ENCODE peak calls at places on chromosome 20, in ten cellular contexts. One of them, this sample, is unnamed.

GRCh38 chr20:20487811-20488210 is 119.9 kb downstream of the INSM1 start:
- DNase-seq in right lobe of liver: no peak
- DNase-seq in fibroblast of pulmonary artery: no peak
- DNase-seq in aorta: no peak
- DNase-seq in SJSA1: no peak
- DNase-seq in left lung: no peak
- DNase-seq in cardiac muscle cell: no peak
- DNase-seq in right atrium auricular region: no peak
- DNase-seq in AG10803: peak; percentile 54
- DNase-seq in CD8-positive, alpha-beta T cell: no peak
- DNase-seq in this sample: no peak

GRCh38 chr20:13910492-13910891 is 79.9 kb downstream of the SEL1L2 start:
- DNase-seq in AG10803: no peak
- DNase-seq in aorta: no peak
- DNase-seq in left lung: no peak
- DNase-seq in cardiac muscle cell: no peak
- DNase-seq in right atrium auricular region: no peak
- DNase-seq in SJSA1: no peak
- DNase-seq in CD8-positive, alpha-beta T cell: no peak
- DNase-seq in right lobe of liver: no peak
- DNase-seq in fibroblast of pulmonary artery: peak; percentile 0
- DNase-seq in this sample: no peak

GRCh38 chr20:51666126-51666525 is 102.1 kb downstream of the ATP9A start:
- DNase-seq in CD8-positive, alpha-beta T cell: no peak
- DNase-seq in aorta: no peak
- DNase-seq in cardiac muscle cell: no peak
- DNase-seq in fibroblast of pulmonary artery: no peak
- DNase-seq in right atrium auricular region: no peak
- DNase-seq in AG10803: no peak
- DNase-seq in right lobe of liver: no peak
- DNase-seq in left lung: no peak
- DNase-seq in SJSA1: no peak
- DNase-seq in this sample: no peak

GRCh38 chr20:44069203-44069931 is 117.6 kb downstream of the JPH2 start:
- DNase-seq in right lobe of liver: peak; percentile 55
- DNase-seq in right atrium auricular region: peak; percentile 52
- DNase-seq in AG10803: no peak
- DNase-seq in fibroblast of pulmonary artery: no peak
- DNase-seq in SJSA1: peak; percentile 40
- DNase-seq in aorta: no peak
- DNase-seq in cardiac muscle cell: peak; percentile 34
- DNase-seq in CD8-positive, alpha-beta T cell: peak; percentile 49
- DNase-seq in left lung: peak; percentile 88
- DNase-seq in this sample: peak; percentile 75

GRCh38 chr20:62159835-62160234 is 16.3 kb downstream of the SS18L1 start:
- DNase-seq in cardiac muscle cell: no peak
- DNase-seq in right lobe of liver: no peak
- DNase-seq in fibroblast of pulmonary artery: no peak
- DNase-seq in right atrium auricular region: no peak
- DNase-seq in AG10803: no peak
- DNase-seq in aorta: no peak
- DNase-seq in CD8-positive, alpha-beta T cell: no peak
- DNase-seq in SJSA1: no peak
- DNase-seq in left lung: peak; percentile 2
- DNase-seq in this sample: peak; percentile 24

GRCh38 chr20:39280875-39281274 is 318.7 kb downstream of the DHX35 start:
- DNase-seq in right atrium auricular region: no peak
- DNase-seq in CD8-positive, alpha-beta T cell: no peak
- DNase-seq in cardiac muscle cell: no peak
- DNase-seq in aorta: no peak
- DNase-seq in left lung: no peak
- DNase-seq in SJSA1: no peak
- DNase-seq in right lobe of liver: no peak
- DNase-seq in fibroblast of pulmonary artery: no peak
- DNase-seq in AG10803: no peak
- DNase-seq in this sample: no peak

GRCh38 chr20:19284400-19285178 is 72.1 kb downstream of the SLC24A3 start:
- DNase-seq in aorta: no peak
- DNase-seq in CD8-positive, alpha-beta T cell: no peak
- DNase-seq in right lobe of liver: no peak
- DNase-seq in left lung: no peak
- DNase-seq in SJSA1: no peak
- DNase-seq in AG10803: no peak
- DNase-seq in cardiac muscle cell: no peak
- DNase-seq in fibroblast of pulmonary artery: no peak
- DNase-seq in right atrium auricular region: peak; percentile 52
- DNase-seq in this sample: no peak

GRCh38 chr20:3239867-3240775 is 1.1 kb upstream of the SLC4A11 start:
- DNase-seq in AG10803: peak; percentile 18
- DNase-seq in right atrium auricular region: no peak
- DNase-seq in left lung: peak; percentile 77
- DNase-seq in cardiac muscle cell: peak; percentile 37
- DNase-seq in aorta: no peak
- DNase-seq in CD8-positive, alpha-beta T cell: no peak
- DNase-seq in right lobe of liver: no peak
- DNase-seq in fibroblast of pulmonary artery: peak; percentile 26
- DNase-seq in SJSA1: no peak
- DNase-seq in this sample: no peak

DNA sequence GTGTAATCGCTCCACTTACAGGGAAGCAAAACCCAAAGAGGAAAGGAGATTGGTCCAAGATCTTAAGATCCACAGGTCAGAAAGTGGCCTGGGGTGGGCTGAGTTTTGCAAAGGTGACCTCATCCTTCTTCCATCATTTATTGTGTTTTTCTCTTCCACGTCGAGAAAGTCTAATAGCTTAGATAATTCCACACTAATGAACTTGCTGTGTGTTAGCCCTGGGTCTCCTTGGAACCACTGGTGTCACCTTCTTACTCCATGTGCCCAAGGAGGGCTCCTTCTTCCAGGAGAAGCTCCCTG is 1.7 kb downstream of the SLC13A3 start:
- DNase-seq in fibroblast of pulmonary artery: no peak
- DNase-seq in right lobe of liver: no peak
- DNase-seq in aorta: no peak
- DNase-seq in AG10803: no peak
- DNase-seq in CD8-positive, alpha-beta T cell: no peak
- DNase-seq in SJSA1: no peak
- DNase-seq in right atrium auricular region: no peak
- DNase-seq in cardiac muscle cell: no peak
- DNase-seq in left lung: no peak
- DNase-seq in this sample: no peak
- H3K4me3 ChIP-seq in fibroblast of pulmonary artery: no peak overlapping the region
- H3K4me3 ChIP-seq in right lobe of liver: no peak overlapping the region
- H3K4me3 ChIP-seq in aorta: no peak overlapping the region
- H3K4me3 ChIP-seq in AG10803: no peak overlapping the region
- H3K4me3 ChIP-seq in CD8-positive, alpha-beta T cell: no peak overlapping the region
- H3K4me3 ChIP-seq in SJSA1: no peak overlapping the region
- H3K4me3 ChIP-seq in right atrium auricular region: no peak overlapping the region
- H3K4me3 ChIP-seq in cardiac muscle cell: no peak overlapping the region
- H3K4me3 ChIP-seq in left lung: no peak overlapping the region
- H3K4me3 ChIP-seq in this sample: no peak overlapping the region

GRCh38 chr20:41001497-41001896 is 27.1 kb upstream of the TOP1 start:
- DNase-seq in right lobe of liver: no peak
- DNase-seq in CD8-positive, alpha-beta T cell: no peak
- DNase-seq in SJSA1: no peak
- DNase-seq in right atrium auricular region: no peak
- DNase-seq in left lung: no peak
- DNase-seq in cardiac muscle cell: peak; percentile 58
- DNase-seq in AG10803: no peak
- DNase-seq in fibroblast of pulmonary artery: peak; percentile 52
- DNase-seq in aorta: no peak
- DNase-seq in this sample: no peak

GRCh38 chr20:41002842-41003142 is 25.8 kb upstream of the TOP1 start:
- DNase-seq in cardiac muscle cell: no peak
- DNase-seq in right atrium auricular region: no peak
- DNase-seq in left lung: no peak
- DNase-seq in fibroblast of pulmonary artery: no peak
- DNase-seq in SJSA1: no peak
- DNase-seq in right lobe of liver: no peak
- DNase-seq in CD8-positive, alpha-beta T cell: no peak
- DNase-seq in AG10803: no peak
- DNase-seq in aorta: no peak
- DNase-seq in this sample: no peak

GRCh38 chr20:41005361-41005729 is 23.3 kb upstream of the TOP1 start:
- DNase-seq in SJSA1: peak; percentile 89
- DNase-seq in right lobe of liver: peak; percentile 73
- DNase-seq in aorta: peak; percentile 91
- DNase-seq in AG10803: peak; percentile 90
- DNase-seq in cardiac muscle cell: peak; percentile 99
- DNase-seq in left lung: peak; percentile 78
- DNase-seq in CD8-positive, alpha-beta T cell: no peak
- DNase-seq in right atrium auricular region: peak; percentile 94
- DNase-seq in fibroblast of pulmonary artery: peak; percentile 99
- DNase-seq in this sample: no peak

GRCh38 chr20:41004561-41005360 is 23.9 kb upstream of the TOP1 start:
- DNase-seq in right atrium auricular region: no peak
- DNase-seq in aorta: no peak
- DNase-seq in CD8-positive, alpha-beta T cell: no peak
- DNase-seq in cardiac muscle cell: no peak
- DNase-seq in SJSA1: no peak
- DNase-seq in right lobe of liver: no peak
- DNase-seq in left lung: no peak
- DNase-seq in AG10803: peak; percentile 9
- DNase-seq in fibroblast of pulmonary artery: no peak
- DNase-seq in this sample: no peak

DNA sequence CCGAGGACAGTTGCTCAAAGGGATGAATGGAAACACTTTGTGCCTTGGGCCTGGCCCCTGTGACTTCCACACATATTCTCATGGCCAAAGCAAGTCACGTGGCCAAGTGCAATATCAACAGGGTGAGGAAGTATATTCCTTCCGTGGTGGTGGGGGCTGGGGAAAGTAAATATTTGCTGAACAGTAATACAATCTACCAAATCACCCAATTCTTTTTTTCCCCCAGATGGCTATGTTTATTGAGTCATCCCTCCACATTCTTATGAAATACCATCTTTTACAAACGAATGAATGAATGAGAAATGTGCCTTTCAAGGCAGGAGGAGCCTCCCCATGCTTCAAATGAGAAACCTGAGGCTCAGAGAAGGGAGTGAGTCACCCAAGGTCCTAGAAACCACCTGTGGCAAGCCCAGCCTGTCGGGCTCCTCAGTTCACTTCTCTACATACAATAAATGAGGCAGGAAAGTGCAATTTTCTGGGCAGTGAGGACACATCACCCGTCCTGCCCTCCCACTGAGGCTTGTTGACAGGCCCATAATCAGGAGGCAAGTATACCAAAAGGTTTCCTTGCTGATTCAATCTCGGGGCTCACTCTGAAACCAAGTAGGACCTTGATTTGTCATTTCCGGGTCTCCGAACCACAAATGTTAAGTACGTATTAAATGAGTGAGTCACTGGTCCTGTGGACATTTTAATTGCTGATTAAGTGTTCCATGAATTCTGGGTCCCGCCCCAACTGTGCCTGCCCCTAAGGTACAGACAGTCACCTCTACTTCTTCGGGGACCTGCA is 25.3 kb upstream of the TOP1 start:
- DNase-seq in fibroblast of pulmonary artery: peak; percentile 97
- DNase-seq in SJSA1: peak; percentile 95
- DNase-seq in AG10803: peak; percentile 96
- DNase-seq in right atrium auricular region: peak; percentile 89
- DNase-seq in aorta: peak; percentile 84
- DNase-seq in right lobe of liver: peak; percentile 62
- DNase-seq in cardiac muscle cell: peak; percentile 96
- DNase-seq in left lung: no peak
- DNase-seq in CD8-positive, alpha-beta T cell: peak; percentile 33
- DNase-seq in this sample: peak; percentile 48
- H3K4me3 ChIP-seq in fibroblast of pulmonary artery: peak overlapping the region; percentile 34
- H3K4me3 ChIP-seq in SJSA1: peak overlapping the region; percentile 6
- H3K4me3 ChIP-seq in AG10803: peak overlapping the region; percentile 52
- H3K4me3 ChIP-seq in right atrium auricular region: no peak overlapping the region
- H3K4me3 ChIP-seq in aorta: no peak overlapping the region
- H3K4me3 ChIP-seq in right lobe of liver: no peak overlapping the region
- H3K4me3 ChIP-seq in cardiac muscle cell: no peak overlapping the region
- H3K4me3 ChIP-seq in left lung: peak overlapping the region; percentile 13
- H3K4me3 ChIP-seq in CD8-positive, alpha-beta T cell: peak overlapping the region; percentile 26
- H3K4me3 ChIP-seq in this sample: peak overlapping the region; percentile 46

GRCh38 chr20:658731-659291 is 5.8 kb upstream of the SRXN1 start:
- DNase-seq in SJSA1: no peak
- DNase-seq in fibroblast of pulmonary artery: no peak
- DNase-seq in aorta: no peak
- DNase-seq in right lobe of liver: no peak
- DNase-seq in left lung: no peak
- DNase-seq in CD8-positive, alpha-beta T cell: no peak
- DNase-seq in right atrium auricular region: no peak
- DNase-seq in AG10803: peak; percentile 49
- DNase-seq in cardiac muscle cell: no peak
- DNase-seq in this sample: no peak
- H3K4me3 ChIP-seq in SJSA1: no peak overlapping the region
- H3K4me3 ChIP-seq in fibroblast of pulmonary artery: no peak overlapping the region
- H3K4me3 ChIP-seq in aorta: no peak overlapping the region
- H3K4me3 ChIP-seq in right lobe of liver: no peak overlapping the region
- H3K4me3 ChIP-seq in left lung: no peak overlapping the region
- H3K4me3 ChIP-seq in CD8-positive, alpha-beta T cell: no peak overlapping the region
- H3K4me3 ChIP-seq in right atrium auricular region: no peak overlapping the region
- H3K4me3 ChIP-seq in AG10803: no peak overlapping the region
- H3K4me3 ChIP-seq in cardiac muscle cell: no peak overlapping the region
- H3K4me3 ChIP-seq in this sample: no peak overlapping the region

GRCh38 chr20:33662172-33662571 is at the start of gene C20orf144:
- DNase-seq in aorta: no peak
- DNase-seq in cardiac muscle cell: no peak
- DNase-seq in SJSA1: no peak
- DNase-seq in fibroblast of pulmonary artery: no peak
- DNase-seq in CD8-positive, alpha-beta T cell: no peak
- DNase-seq in right atrium auricular region: no peak
- DNase-seq in AG10803: no peak
- DNase-seq in right lobe of liver: no peak
- DNase-seq in left lung: peak; percentile 59
- DNase-seq in this sample: no peak

GRCh38 chr20:33663161-33664084 is 1.3 kb downstream of the C20orf144 start:
- DNase-seq in aorta: peak; percentile 92
- DNase-seq in cardiac muscle cell: peak; percentile 83
- DNase-seq in right atrium auricular region: no peak
- DNase-seq in CD8-positive, alpha-beta T cell: peak; percentile 82
- DNase-seq in SJSA1: peak; percentile 77
- DNase-seq in right lobe of liver: peak; percentile 84
- DNase-seq in AG10803: peak; percentile 71
- DNase-seq in fibroblast of pulmonary artery: peak; percentile 66
- DNase-seq in left lung: peak; percentile 99
- DNase-seq in this sample: peak; percentile 89

GRCh38 chr20:33664762-33665144 is 2.0 kb upstream of the ACTL10 start:
- DNase-seq in right lobe of liver: no peak
- DNase-seq in fibroblast of pulmonary artery: no peak
- DNase-seq in aorta: no peak
- DNase-seq in AG10803: no peak
- DNase-seq in SJSA1: no peak
- DNase-seq in cardiac muscle cell: no peak
- DNase-seq in left lung: no peak
- DNase-seq in right atrium auricular region: no peak
- DNase-seq in CD8-positive, alpha-beta T cell: no peak
- DNase-seq in this sample: no peak

GRCh38 chr20:33666293-33667244 is at the start of gene ACTL10:
- DNase-seq in fibroblast of pulmonary artery: peak; percentile 99
- DNase-seq in aorta: peak; percentile 99
- DNase-seq in left lung: peak; percentile 98
- DNase-seq in SJSA1: no peak
- DNase-seq in right atrium auricular region: peak; percentile 99
- DNase-seq in cardiac muscle cell: peak; percentile 99
- DNase-seq in CD8-positive, alpha-beta T cell: peak; percentile 76
- DNase-seq in right lobe of liver: peak; percentile 95
- DNase-seq in AG10803: peak; percentile 95
- DNase-seq in this sample: peak; percentile 88

GRCh38 chr20:33664085-33664761 is 2.1 kb downstream of the C20orf144 start:
- DNase-seq in left lung: no peak
- DNase-seq in CD8-positive, alpha-beta T cell: no peak
- DNase-seq in aorta: no peak
- DNase-seq in AG10803: no peak
- DNase-seq in SJSA1: no peak
- DNase-seq in right lobe of liver: no peak
- DNase-seq in cardiac muscle cell: no peak
- DNase-seq in fibroblast of pulmonary artery: no peak
- DNase-seq in right atrium auricular region: no peak
- DNase-seq in this sample: no peak
- H3K4me3 ChIP-seq in left lung: peak overlapping the region; percentile 67
- H3K4me3 ChIP-seq in CD8-positive, alpha-beta T cell: peak overlapping the region; percentile 74
- H3K4me3 ChIP-seq in aorta: peak overlapping the region; percentile 54
- H3K4me3 ChIP-seq in AG10803: peak overlapping the region; percentile 80
- H3K4me3 ChIP-seq in SJSA1: peak overlapping the region; percentile 65
- H3K4me3 ChIP-seq in right lobe of liver: peak overlapping the region; percentile 61
- H3K4me3 ChIP-seq in cardiac muscle cell: peak overlapping the region; percentile 44
- H3K4me3 ChIP-seq in fibroblast of pulmonary artery: peak overlapping the region; percentile 71
- H3K4me3 ChIP-seq in right atrium auricular region: peak overlapping the region; percentile 73
- H3K4me3 ChIP-seq in this sample: peak overlapping the region; percentile 73